ENCODE peak calls at places on chromosomes 2 and 18, in eight cellular contexts. One of them, this sample, is unnamed.

GRCh38 chr2:175931751-175932295 is 70.2 kb downstream of the LNPK start:
- DNase-seq in cortex of kidney: no peak
- DNase-seq in heart right ventricle: no peak
- DNase-seq in fibroblast of the conjunctiva: peak; percentile 80
- DNase-seq in GM23248: peak; percentile 94
- DNase-seq in effector CD4-positive, alpha-beta T cell: no peak
- DNase-seq in KBM-7: no peak
- DNase-seq in fibroblast of pulmonary artery: peak; percentile 62
- DNase-seq in this sample: no peak

GRCh38 chr2:234911271-234911670 is 40.5 kb upstream of the SH3BP4 start:
- DNase-seq in cortex of kidney: no peak
- DNase-seq in heart right ventricle: no peak
- DNase-seq in fibroblast of the conjunctiva: peak; percentile 43
- DNase-seq in GM23248: peak; percentile 81
- DNase-seq in effector CD4-positive, alpha-beta T cell: no peak
- DNase-seq in KBM-7: no peak
- DNase-seq in fibroblast of pulmonary artery: peak; percentile 54
- DNase-seq in this sample: peak; percentile 20

GRCh38 chr2:158745067-158745865 is 49.9 kb upstream of the DAPL1 start:
- DNase-seq in cortex of kidney: no peak
- DNase-seq in heart right ventricle: no peak
- DNase-seq in fibroblast of the conjunctiva: peak; percentile 59
- DNase-seq in GM23248: peak; percentile 72
- DNase-seq in effector CD4-positive, alpha-beta T cell: peak; percentile 9
- DNase-seq in KBM-7: peak; percentile 56
- DNase-seq in fibroblast of pulmonary artery: peak; percentile 82
- DNase-seq in this sample: no peak

GRCh38 chr2:9256147-9256546 is 49.5 kb downstream of the ASAP2 start:
- DNase-seq in cortex of kidney: no peak
- DNase-seq in heart right ventricle: no peak
- DNase-seq in fibroblast of the conjunctiva: no peak
- DNase-seq in GM23248: no peak
- DNase-seq in effector CD4-positive, alpha-beta T cell: no peak
- DNase-seq in KBM-7: no peak
- DNase-seq in fibroblast of pulmonary artery: no peak
- DNase-seq in this sample: no peak

GRCh38 chr2:40302751-40303150 is 149.1 kb downstream of the SLC8A1 start:
- DNase-seq in cortex of kidney: no peak
- DNase-seq in heart right ventricle: no peak
- DNase-seq in fibroblast of the conjunctiva: no peak
- DNase-seq in GM23248: no peak
- DNase-seq in effector CD4-positive, alpha-beta T cell: no peak
- DNase-seq in KBM-7: no peak
- DNase-seq in fibroblast of pulmonary artery: no peak
- DNase-seq in this sample: no peak

GRCh38 chr18:10131783-10132381 is 218.1 kb downstream of the VAPA start:
- DNase-seq in cortex of kidney: no peak
- DNase-seq in heart right ventricle: peak; percentile 23
- DNase-seq in fibroblast of the conjunctiva: no peak
- DNase-seq in GM23248: peak; percentile 32
- DNase-seq in effector CD4-positive, alpha-beta T cell: no peak
- DNase-seq in KBM-7: no peak
- DNase-seq in fibroblast of pulmonary artery: no peak
- DNase-seq in this sample: no peak

GRCh38 chr2:217740178-217740577 is 262.6 kb downstream of the TNS1 start:
- DNase-seq in cortex of kidney: no peak
- DNase-seq in heart right ventricle: no peak
- DNase-seq in fibroblast of the conjunctiva: no peak
- DNase-seq in GM23248: no peak
- DNase-seq in effector CD4-positive, alpha-beta T cell: no peak
- DNase-seq in KBM-7: no peak
- DNase-seq in fibroblast of pulmonary artery: no peak
- DNase-seq in this sample: no peak

GRCh38 chr2:144625216-144626010 is 105.5 kb upstream of the ZEB2 start:
- DNase-seq in cortex of kidney: no peak
- DNase-seq in heart right ventricle: no peak
- DNase-seq in fibroblast of the conjunctiva: no peak
- DNase-seq in GM23248: no peak
- DNase-seq in effector CD4-positive, alpha-beta T cell: no peak
- DNase-seq in KBM-7: no peak
- DNase-seq in fibroblast of pulmonary artery: no peak
- DNase-seq in this sample: no peak

GRCh38 chr2:218883491-218884490 is 3.1 kb downstream of the WNT10A start:
- DNase-seq in cortex of kidney: no peak
- DNase-seq in heart right ventricle: no peak
- DNase-seq in fibroblast of the conjunctiva: no peak
- DNase-seq in GM23248: peak; percentile 66
- DNase-seq in effector CD4-positive, alpha-beta T cell: no peak
- DNase-seq in KBM-7: no peak
- DNase-seq in fibroblast of pulmonary artery: no peak
- DNase-seq in this sample: no peak

GRCh38 chr18:38244360-38244940 is 678.9 kb upstream of the CELF4 start:
- DNase-seq in cortex of kidney: no peak
- DNase-seq in heart right ventricle: no peak
- DNase-seq in fibroblast of the conjunctiva: no peak
- DNase-seq in GM23248: no peak
- DNase-seq in effector CD4-positive, alpha-beta T cell: no peak
- DNase-seq in KBM-7: no peak
- DNase-seq in fibroblast of pulmonary artery: no peak
- DNase-seq in this sample: no peak

GRCh38 chr2:6650311-6650710 is 215.4 kb downstream of the CMPK2 start:
- DNase-seq in cortex of kidney: no peak
- DNase-seq in heart right ventricle: no peak
- DNase-seq in fibroblast of the conjunctiva: no peak
- DNase-seq in GM23248: no peak
- DNase-seq in effector CD4-positive, alpha-beta T cell: no peak
- DNase-seq in KBM-7: no peak
- DNase-seq in fibroblast of pulmonary artery: no peak
- DNase-seq in this sample: no peak

GRCh38 chr2:73069855-73070650 is 1.5 kb downstream of the SFXN5 start:
- DNase-seq in cortex of kidney: no peak
- DNase-seq in heart right ventricle: no peak
- DNase-seq in fibroblast of the conjunctiva: no peak
- DNase-seq in GM23248: peak; percentile 59
- DNase-seq in effector CD4-positive, alpha-beta T cell: no peak
- DNase-seq in KBM-7: peak; percentile 32
- DNase-seq in fibroblast of pulmonary artery: no peak
- DNase-seq in this sample: no peak